ENCODE peak calls at places on chromosomes 16 and 17, in nine cellular contexts. One of them, this sample, is unnamed.

GRCh38 chr16:63883091-63883490 is 1238.8 kb downstream of the CDH11 start:
- DNase-seq in epithelial cell of esophagus: no peak
- DNase-seq in thoracic aorta: no peak
- DNase-seq in BJ: no peak
- DNase-seq in esophagus muscularis mucosa: no peak
- DNase-seq in body of pancreas: no peak
- DNase-seq in IMR-90: no peak
- DNase-seq in ovary: no peak
- DNase-seq in cardiac muscle cell: no peak
- DNase-seq in this sample: no peak

GRCh38 chr16:68762996-68763756 is 26.1 kb downstream of the CDH1 start:
- DNase-seq in epithelial cell of esophagus: no peak
- DNase-seq in thoracic aorta: no peak
- DNase-seq in BJ: no peak
- DNase-seq in esophagus muscularis mucosa: no peak
- DNase-seq in body of pancreas: peak
- DNase-seq in IMR-90: no peak
- DNase-seq in ovary: no peak
- DNase-seq in cardiac muscle cell: peak
- DNase-seq in this sample: no peak

GRCh38 chr16:74034862-74035261 is 261.8 kb upstream of the PSMD7 start:
- DNase-seq in epithelial cell of esophagus: peak
- DNase-seq in thoracic aorta: no peak
- DNase-seq in BJ: no peak
- DNase-seq in esophagus muscularis mucosa: no peak
- DNase-seq in body of pancreas: no peak
- DNase-seq in IMR-90: peak
- DNase-seq in ovary: no peak
- DNase-seq in cardiac muscle cell: peak
- DNase-seq in this sample: peak

GRCh38 chr16:67163164-67163902 is 1.2 kb upstream of the HSF4 start:
- DNase-seq in epithelial cell of esophagus: peak
- DNase-seq in thoracic aorta: no peak
- DNase-seq in BJ: no peak
- DNase-seq in esophagus muscularis mucosa: no peak
- DNase-seq in body of pancreas: peak
- DNase-seq in IMR-90: peak
- DNase-seq in ovary: peak
- DNase-seq in cardiac muscle cell: peak
- DNase-seq in this sample: no peak

GRCh38 chr17:28473542-28473941 is at the start of gene SLC13A2:
- DNase-seq in epithelial cell of esophagus: no peak
- DNase-seq in thoracic aorta: no peak
- DNase-seq in BJ: no peak
- DNase-seq in esophagus muscularis mucosa: no peak
- DNase-seq in body of pancreas: peak
- DNase-seq in IMR-90: no peak
- DNase-seq in ovary: no peak
- DNase-seq in cardiac muscle cell: no peak
- DNase-seq in this sample: no peak

GRCh38 chr17:28567604-28568003 is 3.7 kb downstream of the PIGS start:
- DNase-seq in epithelial cell of esophagus: no peak
- DNase-seq in thoracic aorta: no peak
- DNase-seq in BJ: no peak
- DNase-seq in esophagus muscularis mucosa: no peak
- DNase-seq in body of pancreas: no peak
- DNase-seq in IMR-90: no peak
- DNase-seq in ovary: no peak
- DNase-seq in cardiac muscle cell: no peak
- DNase-seq in this sample: no peak

GRCh38 chr16:63289834-63290460 is 1253.7 kb upstream of the CDH8 start:
- DNase-seq in epithelial cell of esophagus: peak
- DNase-seq in thoracic aorta: no peak
- DNase-seq in BJ: no peak
- DNase-seq in esophagus muscularis mucosa: no peak
- DNase-seq in body of pancreas: peak
- DNase-seq in IMR-90: no peak
- DNase-seq in ovary: no peak
- DNase-seq in cardiac muscle cell: peak
- DNase-seq in this sample: peak

GRCh38 chr16:48365030-48365600 is 20.1 kb downstream of the SIAH1 start:
- DNase-seq in epithelial cell of esophagus: peak
- DNase-seq in thoracic aorta: no peak
- DNase-seq in BJ: no peak
- DNase-seq in esophagus muscularis mucosa: no peak
- DNase-seq in body of pancreas: no peak
- DNase-seq in IMR-90: no peak
- DNase-seq in ovary: no peak
- DNase-seq in cardiac muscle cell: no peak
- DNase-seq in this sample: peak

GRCh38 chr17:41965694-41966375 is 760 bp upstream of the CNP start:
- DNase-seq in epithelial cell of esophagus: peak
- DNase-seq in thoracic aorta: no peak
- DNase-seq in BJ: no peak
- DNase-seq in esophagus muscularis mucosa: no peak
- DNase-seq in body of pancreas: peak
- DNase-seq in IMR-90: peak
- DNase-seq in ovary: peak
- DNase-seq in cardiac muscle cell: peak
- DNase-seq in this sample: peak

GRCh38 chr17:29394761-29395160 is 4.6 kb downstream of the TAOK1 start:
- DNase-seq in epithelial cell of esophagus: no peak
- DNase-seq in thoracic aorta: no peak
- DNase-seq in BJ: no peak
- DNase-seq in esophagus muscularis mucosa: no peak
- DNase-seq in body of pancreas: no peak
- DNase-seq in IMR-90: no peak
- DNase-seq in ovary: no peak
- DNase-seq in cardiac muscle cell: no peak
- DNase-seq in this sample: no peak

GRCh38 chr17:73071387-73071999 is 21.0 kb downstream of the SLC39A11 start:
- DNase-seq in epithelial cell of esophagus: no peak
- DNase-seq in thoracic aorta: no peak
- DNase-seq in BJ: peak
- DNase-seq in esophagus muscularis mucosa: no peak
- DNase-seq in body of pancreas: no peak
- DNase-seq in IMR-90: peak
- DNase-seq in ovary: no peak
- DNase-seq in cardiac muscle cell: peak
- DNase-seq in this sample: no peak

GRCh38 chr17:68759343-68760140 is 158.4 kb upstream of the FAM20A start:
- DNase-seq in epithelial cell of esophagus: peak
- DNase-seq in thoracic aorta: peak
- DNase-seq in BJ: peak
- DNase-seq in esophagus muscularis mucosa: peak
- DNase-seq in body of pancreas: peak
- DNase-seq in IMR-90: peak
- DNase-seq in ovary: peak
- DNase-seq in cardiac muscle cell: peak
- DNase-seq in this sample: peak

GRCh38 chr16:26961459-26961858 is 105.3 kb upstream of the C16orf82 start:
- DNase-seq in epithelial cell of esophagus: no peak
- DNase-seq in thoracic aorta: no peak
- DNase-seq in BJ: no peak
- DNase-seq in esophagus muscularis mucosa: no peak
- DNase-seq in body of pancreas: no peak
- DNase-seq in IMR-90: no peak
- DNase-seq in ovary: no peak
- DNase-seq in cardiac muscle cell: no peak
- DNase-seq in this sample: no peak

GRCh38 chr16:26959416-26960009 is 107.2 kb upstream of the C16orf82 start:
- DNase-seq in epithelial cell of esophagus: no peak
- DNase-seq in thoracic aorta: no peak
- DNase-seq in BJ: no peak
- DNase-seq in esophagus muscularis mucosa: no peak
- DNase-seq in body of pancreas: no peak
- DNase-seq in IMR-90: no peak
- DNase-seq in ovary: no peak
- DNase-seq in cardiac muscle cell: no peak
- DNase-seq in this sample: no peak

GRCh38 chr16:26957283-26957859 is 109.4 kb upstream of the C16orf82 start:
- DNase-seq in epithelial cell of esophagus: no peak
- DNase-seq in thoracic aorta: no peak
- DNase-seq in BJ: no peak
- DNase-seq in esophagus muscularis mucosa: no peak
- DNase-seq in body of pancreas: no peak
- DNase-seq in IMR-90: no peak
- DNase-seq in ovary: no peak
- DNase-seq in cardiac muscle cell: no peak
- DNase-seq in this sample: no peak

DNA sequence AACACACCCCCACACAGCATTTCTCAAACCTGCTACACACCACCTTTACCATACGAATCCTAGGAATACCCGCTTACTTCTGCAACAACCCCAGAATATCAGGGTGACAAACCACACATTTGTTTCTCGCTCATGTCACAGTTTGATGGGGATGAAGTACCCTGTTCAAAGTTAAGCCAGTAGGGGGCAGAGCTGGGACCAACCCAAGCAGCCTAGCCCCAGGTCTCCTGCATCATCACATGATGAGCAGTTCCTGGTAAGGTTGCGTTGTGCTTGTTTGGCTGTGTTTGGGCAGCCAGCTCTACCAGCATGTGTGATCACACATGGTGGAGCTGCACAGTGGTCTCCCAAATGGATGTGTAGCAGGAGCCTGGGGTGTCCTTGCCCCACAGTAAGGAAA is 103.6 kb upstream of the C16orf82 start:
- DNase-seq in epithelial cell of esophagus: no peak
- DNase-seq in thoracic aorta: no peak
- DNase-seq in BJ: no peak
- DNase-seq in esophagus muscularis mucosa: no peak
- DNase-seq in body of pancreas: no peak
- DNase-seq in IMR-90: peak
- DNase-seq in ovary: no peak
- DNase-seq in cardiac muscle cell: peak
- DNase-seq in this sample: peak
- TF ChIP-seq CTCF in epithelial cell of esophagus: no peak
- TF ChIP-seq CTCF in thoracic aorta: no peak
- TF ChIP-seq CTCF in BJ: peak
- TF ChIP-seq CTCF in esophagus muscularis mucosa: no peak
- TF ChIP-seq CTCF in body of pancreas: no peak
- TF ChIP-seq CTCF in IMR-90: peak
- TF ChIP-seq CTCF in ovary: no peak
- TF ChIP-seq CTCF in cardiac muscle cell: peak
- TF ChIP-seq CTCF in this sample: peak

DNA sequence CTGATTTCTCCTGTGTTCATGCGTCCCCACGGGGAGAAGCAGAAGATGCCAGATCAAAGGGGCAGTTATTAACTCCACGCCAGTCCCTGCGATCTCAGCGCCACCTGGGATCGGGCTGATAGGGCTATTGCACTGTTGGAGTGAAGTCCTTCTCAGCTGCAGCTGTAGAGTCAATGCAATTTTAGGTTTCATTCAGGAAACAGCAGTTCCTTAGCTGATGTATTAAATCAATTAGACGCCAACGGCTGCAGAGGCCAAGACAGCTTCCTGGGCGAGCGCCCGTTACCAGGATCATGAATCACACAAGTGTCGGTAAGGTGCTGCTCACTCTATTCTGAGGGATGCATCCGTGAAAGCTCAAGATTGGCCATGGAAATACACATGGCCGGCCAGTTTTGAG is 19.1 kb upstream of the CACNG4 start:
- DNase-seq in epithelial cell of esophagus: no peak
- DNase-seq in thoracic aorta: no peak
- DNase-seq in BJ: no peak
- DNase-seq in esophagus muscularis mucosa: no peak
- DNase-seq in body of pancreas: peak
- DNase-seq in IMR-90: no peak
- DNase-seq in ovary: no peak
- DNase-seq in cardiac muscle cell: no peak
- DNase-seq in this sample: peak
- H3K4me3 ChIP-seq in epithelial cell of esophagus: no peak
- H3K4me3 ChIP-seq in thoracic aorta: no peak
- H3K4me3 ChIP-seq in BJ: no peak
- H3K4me3 ChIP-seq in esophagus muscularis mucosa: no peak
- H3K4me3 ChIP-seq in body of pancreas: no peak
- H3K4me3 ChIP-seq in IMR-90: no peak
- H3K4me3 ChIP-seq in ovary: no peak
- H3K4me3 ChIP-seq in cardiac muscle cell: no peak
- H3K4me3 ChIP-seq in this sample: no peak

GRCh38 chr16:3028716-3029319 is 5.0 kb downstream of the THOC6 start:
- DNase-seq in epithelial cell of esophagus: no peak
- DNase-seq in thoracic aorta: no peak
- DNase-seq in BJ: no peak
- DNase-seq in esophagus muscularis mucosa: no peak
- DNase-seq in body of pancreas: peak
- DNase-seq in IMR-90: no peak
- DNase-seq in ovary: no peak
- DNase-seq in cardiac muscle cell: no peak
- DNase-seq in this sample: no peak

GRCh38 chr16:3029499-3030127 is 5.8 kb downstream of the THOC6 start:
- DNase-seq in epithelial cell of esophagus: peak
- DNase-seq in thoracic aorta: no peak
- DNase-seq in BJ: no peak
- DNase-seq in esophagus muscularis mucosa: no peak
- DNase-seq in body of pancreas: peak
- DNase-seq in IMR-90: peak
- DNase-seq in ovary: no peak
- DNase-seq in cardiac muscle cell: peak
- DNase-seq in this sample: peak

GRCh38 chr16:3027488-3027795 is 3.6 kb downstream of the THOC6 start:
- DNase-seq in epithelial cell of esophagus: no peak
- DNase-seq in thoracic aorta: no peak
- DNase-seq in BJ: no peak
- DNase-seq in esophagus muscularis mucosa: no peak
- DNase-seq in body of pancreas: no peak
- DNase-seq in IMR-90: no peak
- DNase-seq in ovary: no peak
- DNase-seq in cardiac muscle cell: no peak
- DNase-seq in this sample: no peak

GRCh38 chr16:3026609-3027487 is 3.0 kb downstream of the THOC6 start:
- DNase-seq in epithelial cell of esophagus: no peak
- DNase-seq in thoracic aorta: no peak
- DNase-seq in BJ: no peak
- DNase-seq in esophagus muscularis mucosa: no peak
- DNase-seq in body of pancreas: no peak
- DNase-seq in IMR-90: no peak
- DNase-seq in ovary: no peak
- DNase-seq in cardiac muscle cell: no peak
- DNase-seq in this sample: no peak

GRCh38 chr16:3027983-3028715 is 4.3 kb downstream of the THOC6 start:
- DNase-seq in epithelial cell of esophagus: peak
- DNase-seq in thoracic aorta: no peak
- DNase-seq in BJ: no peak
- DNase-seq in esophagus muscularis mucosa: no peak
- DNase-seq in body of pancreas: peak
- DNase-seq in IMR-90: peak
- DNase-seq in ovary: peak
- DNase-seq in cardiac muscle cell: peak
- DNase-seq in this sample: peak
- TF ChIP-seq CTCF in epithelial cell of esophagus: peak
- TF ChIP-seq CTCF in thoracic aorta: peak
- TF ChIP-seq CTCF in BJ: peak
- TF ChIP-seq CTCF in esophagus muscularis mucosa: peak
- TF ChIP-seq CTCF in body of pancreas: peak
- TF ChIP-seq CTCF in IMR-90: peak
- TF ChIP-seq CTCF in ovary: peak
- TF ChIP-seq CTCF in cardiac muscle cell: peak
- TF ChIP-seq CTCF in this sample: peak

DNA sequence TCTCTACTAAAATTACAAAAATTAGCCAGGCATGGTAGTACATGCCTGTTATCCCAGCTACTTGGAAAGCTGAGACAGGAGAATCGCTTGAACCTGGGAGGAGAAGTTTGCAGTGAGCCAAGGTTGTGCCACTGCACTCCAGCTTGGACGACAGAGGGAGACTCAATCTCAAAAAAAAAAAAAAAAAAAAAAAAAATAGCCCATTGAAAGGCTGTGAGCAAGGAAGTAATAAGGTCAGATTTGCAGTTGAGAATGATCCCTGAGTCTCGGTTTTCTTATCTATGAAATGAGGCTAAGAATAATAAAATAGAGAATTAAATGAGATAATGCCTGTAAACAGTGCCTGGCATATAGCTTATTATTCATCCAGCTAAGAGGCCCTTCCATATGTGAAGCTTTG is 1.3 kb upstream of the PDK2 start:
- DNase-seq in epithelial cell of esophagus: no peak
- DNase-seq in thoracic aorta: no peak
- DNase-seq in BJ: no peak
- DNase-seq in esophagus muscularis mucosa: no peak
- DNase-seq in body of pancreas: no peak
- DNase-seq in IMR-90: no peak
- DNase-seq in ovary: no peak
- DNase-seq in cardiac muscle cell: no peak
- DNase-seq in this sample: no peak
- H3K4me3 ChIP-seq in epithelial cell of esophagus: no peak
- H3K4me3 ChIP-seq in thoracic aorta: no peak
- H3K4me3 ChIP-seq in BJ: no peak
- H3K4me3 ChIP-seq in esophagus muscularis mucosa: no peak
- H3K4me3 ChIP-seq in body of pancreas: no peak
- H3K4me3 ChIP-seq in IMR-90: no peak
- H3K4me3 ChIP-seq in ovary: no peak
- H3K4me3 ChIP-seq in cardiac muscle cell: no peak
- H3K4me3 ChIP-seq in this sample: no peak